ENCODE peak calls at places on chromosomes 6 and 20, in eight cellular contexts. V, S, E, W, J, P, R and N are unnamed samples.

GRCh38 chr6:146890644-146891434 is 292.1 kb downstream of the ADGB start:
- DNase-seq in V (peak), S (no peak), E (no peak), W (no peak), J (peak), P (no peak), R (peak), N (no peak)

GRCh38 chr6:89007209-89008001 is 44.0 kb upstream of the RNGTT start:
- DNase-seq in V (no peak), S (no peak), E (no peak), W (no peak), J (no peak), P (no peak), R (no peak), N (no peak)

GRCh38 chr6:166572370-166573261 is 13.9 kb downstream of the RAMACL start:
- DNase-seq in V (peak), S (no peak), E (no peak), W (no peak), J (no peak), P (peak), R (peak), N (peak)

GRCh38 chr6:77172578-77172977 is 290.7 kb downstream of the HTR1B start:
- DNase-seq in V (no peak), S (no peak), E (no peak), W (no peak), J (no peak), P (no peak), R (no peak), N (no peak)

GRCh38 chr20:51749674-51750036 is 18.5 kb downstream of the ATP9A start:
- DNase-seq in V (peak), S (no peak), E (no peak), W (no peak), J (no peak), P (no peak), R (peak), N (peak)

GRCh38 chr6:159169557-159170332 is 545 bp downstream of the FNDC1 start:
- DNase-seq in V (peak), S (peak), E (no peak), W (no peak), J (no peak), P (no peak), R (peak), N (peak)

GRCh38 chr6:26020983-26021349 is 58.4 kb downstream of the TRIM38 start:
- DNase-seq in V (peak), S (peak), E (peak), W (peak), J (no peak), P (no peak), R (peak), N (peak)

GRCh38 chr6:169212897-169213813 is 40.5 kb downstream of the THBS2 start:
- DNase-seq in V (peak), S (peak), E (peak), W (peak), J (peak), P (peak), R (peak), N (peak)

GRCh38 chr20:8399963-8400362 is 267.9 kb downstream of the PLCB1 start:
- DNase-seq in V (no peak), S (no peak), E (no peak), W (no peak), J (no peak), P (no peak), R (no peak), N (no peak)

GRCh38 chr20:45487231-45487635 is 17.7 kb downstream of the WFDC2 start:
- DNase-seq in V (no peak), S (no peak), E (no peak), W (no peak), J (peak), P (no peak), R (no peak), N (peak)

GRCh38 chr6:42337985-42338572 is 113.6 kb downstream of the TRERF1 start:
- DNase-seq in V (no peak), S (no peak), E (no peak), W (no peak), J (no peak), P (no peak), R (no peak), N (no peak)

GRCh38 chr6:20569000-20569610 is 34.8 kb downstream of the CDKAL1 start:
- DNase-seq in V (peak), S (no peak), E (no peak), W (no peak), J (no peak), P (no peak), R (peak), N (no peak)

GRCh38 chr20:31710423-31711250 is 12.0 kb downstream of the BCL2L1 start:
- DNase-seq in V (no peak), S (peak), E (no peak), W (no peak), J (no peak), P (no peak), R (no peak), N (no peak)

GRCh38 chr6:3081965-3082364 is 13.7 kb downstream of the RIPK1 start:
- DNase-seq in V (no peak), S (no peak), E (no peak), W (no peak), J (no peak), P (no peak), R (no peak), N (no peak)

GRCh38 chr6:156378853-156379252 is 398.3 kb upstream of the ARID1B start:
- DNase-seq in V (no peak), S (no peak), E (no peak), W (no peak), J (no peak), P (no peak), R (no peak), N (no peak)

GRCh38 chr20:4681441-4681840 is 40.3 kb upstream of the PRND start:
- DNase-seq in V (no peak), S (no peak), E (no peak), W (no peak), J (no peak), P (no peak), R (no peak), N (no peak)

GRCh38 chr6:138307816-138308727 is 69.6 kb upstream of the SMIM28 start:
- DNase-seq in V (peak), S (peak), E (no peak), W (no peak), J (peak), P (no peak), R (peak), N (no peak)

GRCh38 chr20:10761232-10761631 is 87.4 kb upstream of the JAG1 start:
- DNase-seq in V (peak), S (no peak), E (no peak), W (no peak), J (no peak), P (peak), R (peak), N (peak)

GRCh38 chr20:46264391-46265266 is 43.7 kb downstream of the CDH22 start:
- DNase-seq in V (no peak), S (no peak), E (no peak), W (no peak), J (no peak), P (no peak), R (no peak), N (no peak)

GRCh38 chr6:118881440-118882313 is 12.3 kb upstream of the ASF1A start:
- DNase-seq in V (no peak), S (no peak), E (no peak), W (no peak), J (peak), P (no peak), R (no peak), N (no peak)

GRCh38 chr6:138885156-138885819 is 89.4 kb downstream of the ECT2L start:
- DNase-seq in V (no peak), S (no peak), E (no peak), W (no peak), J (no peak), P (no peak), R (no peak), N (no peak)

DNA sequence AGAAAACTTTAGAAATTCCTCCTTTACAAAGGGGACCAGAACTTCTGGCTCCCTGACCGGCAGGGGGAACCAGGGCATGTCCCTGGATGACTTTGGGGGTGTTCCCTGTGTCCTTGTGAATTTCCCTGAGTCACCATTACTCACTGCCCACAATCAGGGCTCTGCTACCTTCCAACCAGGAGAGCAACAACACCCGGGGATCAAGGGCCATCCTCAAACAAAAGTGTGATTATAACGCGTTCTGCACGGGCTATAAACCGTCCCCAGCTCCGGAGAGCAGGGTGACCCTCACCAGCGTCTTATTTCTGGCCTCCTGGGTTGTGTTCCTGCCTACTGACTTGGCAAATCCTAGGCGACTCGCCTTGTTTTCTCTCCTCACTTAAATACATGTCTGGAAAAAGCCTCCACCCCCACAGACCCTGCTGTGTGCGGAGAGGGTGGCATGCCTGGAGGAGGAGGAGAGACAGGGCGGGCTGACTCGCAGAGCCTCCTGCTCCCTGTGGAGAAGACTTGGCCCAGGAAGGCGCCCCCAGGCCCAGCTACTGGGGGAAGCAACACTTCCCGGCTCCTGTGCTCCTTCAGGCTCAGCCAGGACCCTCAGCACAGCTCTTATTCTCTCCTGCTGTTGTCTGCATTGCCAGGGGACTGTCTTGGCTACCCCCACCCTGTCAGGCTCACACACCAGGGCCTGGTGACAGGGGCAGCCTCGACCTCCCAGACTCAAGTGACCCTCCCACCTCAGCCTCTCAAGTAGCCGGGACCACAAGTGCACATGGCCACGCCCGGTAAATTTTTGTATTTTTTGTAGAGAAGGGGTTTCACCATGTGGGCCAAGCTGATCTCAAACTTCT is 54.1 kb downstream of the FGD2 start:
- DNase-seq in V (peak), S (peak), E (peak), W (no peak), J (peak), P (peak), R (peak), N (peak)
- H3K4me3 ChIP-seq in V (peak), S (peak), E (no peak), W (no peak), J (no peak), P (peak), R (peak), N (no peak)

DNA sequence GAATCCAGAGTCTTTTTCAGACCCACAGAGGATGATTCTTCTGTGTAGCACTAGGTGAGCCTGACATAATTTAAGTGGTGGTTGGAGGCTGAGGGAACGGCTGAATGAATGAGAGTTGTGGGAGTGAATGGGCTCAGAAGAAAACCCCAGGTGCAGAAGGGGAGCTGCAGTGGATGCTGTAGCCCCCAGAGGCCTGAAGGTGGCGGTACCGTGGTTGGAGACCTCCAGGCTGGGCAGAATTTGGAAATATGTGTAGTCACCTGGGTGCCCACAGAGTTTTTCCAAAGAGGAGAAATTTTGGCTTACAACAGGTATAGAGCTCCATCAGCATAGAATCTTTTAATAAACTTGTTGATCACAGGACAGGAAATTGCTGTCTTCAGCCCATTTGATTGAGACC is 6.5 kb upstream of the RAET1G start:
- DNase-seq in V (no peak), S (no peak), E (no peak), W (no peak), J (no peak), P (no peak), R (no peak), N (peak)
- TF ChIP-seq CTCF in V (peak), S (no peak), E (no peak), W (peak), J (peak), P (peak), R (peak), N (peak)

DNA sequence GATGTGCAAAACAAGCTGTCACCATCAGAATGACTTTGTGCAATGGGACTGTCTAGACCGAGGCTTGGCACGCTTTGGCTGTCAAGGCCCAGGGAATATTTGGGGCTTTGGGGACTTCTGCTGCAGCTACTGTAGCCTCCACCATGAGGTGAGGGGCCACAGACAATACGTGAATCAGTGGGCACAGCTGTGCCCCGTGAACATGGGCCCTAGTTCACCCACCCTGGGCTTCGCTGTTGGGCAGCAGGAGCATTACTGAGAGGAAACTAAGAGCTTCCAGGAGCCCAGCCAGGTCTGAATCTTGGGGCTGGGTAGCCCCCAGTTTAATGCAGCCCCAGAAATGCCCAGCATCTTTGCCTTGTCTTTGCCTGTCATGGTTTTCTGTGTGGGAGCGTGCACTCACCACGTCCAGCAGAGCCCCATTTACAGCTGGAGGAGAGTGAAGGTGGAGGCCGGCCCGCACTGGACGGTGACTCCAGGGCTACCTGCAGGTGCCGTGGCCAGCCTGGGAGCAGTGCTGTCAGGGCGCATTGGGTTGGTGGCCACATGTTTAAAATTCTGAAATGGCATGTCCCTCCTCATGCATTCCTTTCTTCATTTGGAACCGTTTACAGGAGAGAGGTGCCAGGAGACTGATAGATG is 34.7 kb downstream of the DUSP22 start:
- DNase-seq in V (no peak), S (peak), E (no peak), W (no peak), J (no peak), P (no peak), R (no peak), N (no peak)
- H3K4me3 ChIP-seq in V (no peak), S (no peak), E (no peak), W (no peak), J (no peak), P (no peak), R (no peak), N (no peak)

GRCh38 chr6:52577022-52577777 is at the start of gene TRAM2:
- DNase-seq in V (peak), S (peak), E (peak), W (peak), J (peak), P (no peak), R (peak), N (peak)
- TF ChIP-seq CTCF in V (no peak), S (no peak), E (no peak), W (no peak), J (peak), P (no peak), R (peak), N (peak)

GRCh38 chr6:122482750-122483080 is 11.1 kb upstream of the SERINC1 start:
- DNase-seq in V (no peak), S (no peak), E (no peak), W (no peak), J (peak), P (no peak), R (no peak), N (no peak)

DNA sequence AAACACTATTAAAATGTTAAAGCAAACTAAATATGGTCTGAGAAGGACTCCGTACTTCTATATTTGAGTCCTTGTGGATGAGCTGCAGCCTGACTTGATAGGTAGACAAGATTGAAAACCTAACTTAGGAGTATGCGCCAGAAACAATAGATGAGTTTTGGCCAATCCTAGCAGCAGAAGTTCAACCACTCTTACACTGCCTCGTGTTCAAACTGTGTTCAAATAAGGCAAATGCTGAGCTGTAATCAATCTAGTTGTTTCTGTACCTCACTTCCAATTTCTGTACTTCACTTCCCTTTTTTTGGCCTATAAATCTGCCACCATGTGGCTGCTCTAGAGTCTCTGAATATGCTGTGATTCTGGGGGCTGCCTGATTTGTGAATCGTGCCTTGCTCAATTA is 13.2 kb upstream of the SERINC1 start:
- DNase-seq in V (no peak), S (no peak), E (no peak), W (no peak), J (peak), P (no peak), R (no peak), N (no peak)
- H3K4me3 ChIP-seq in V (no peak), S (no peak), E (no peak), W (no peak), J (no peak), P (no peak), R (no peak), N (peak)

DNA sequence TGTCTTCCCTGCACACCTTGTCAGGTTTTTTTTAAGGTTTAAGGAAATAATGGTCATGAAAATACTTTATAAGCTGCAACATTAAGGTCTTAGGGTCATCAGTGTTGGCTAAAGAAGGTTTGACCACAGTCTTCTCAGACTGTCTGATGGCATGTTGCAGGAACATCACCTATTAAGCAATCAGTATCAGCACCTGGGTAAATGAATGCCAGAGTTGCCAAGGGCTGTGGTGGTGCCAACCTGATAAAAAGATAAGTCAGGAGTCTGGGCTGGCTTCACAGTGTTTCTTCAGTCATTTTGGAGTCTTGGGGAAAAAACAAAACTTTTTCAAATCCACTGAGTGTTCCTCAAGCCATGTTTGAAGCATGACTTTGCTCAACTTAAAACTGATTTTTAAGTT is 61.5 kb upstream of the VSTM2L start:
- DNase-seq in V (no peak), S (no peak), E (no peak), W (no peak), J (no peak), P (no peak), R (no peak), N (no peak)
- TF ChIP-seq CTCF in V (no peak), S (no peak), E (no peak), W (no peak), J (no peak), P (no peak), R (no peak), N (no peak)